ENCODE peak calls at places on chromosomes 11 and 22, in ten cellular contexts. W is fibroblast of lung; Y is nucleus accumbens; V is Right ventricle myocardium superior; X is GDM1; T is BE2C; N is SW480; P is stimulated activated CD4-positive, alpha-beta T cell treated with anti-CD3 and anti-CD28 coated beads, TNF-alpha, amount 100 ng/mL, for 48 hours; S is CD4-positive, CD25-positive, alpha-beta regulatory T cell; D is pulmonary artery endothelial cell. F is an unnamed sample.

GRCh38 chr11:134124660-134125451 is 56.0 kb downstream of the JAM3 start:
- DNase-seq in W (peak), Y (peak), V (peak), X (no peak), T (peak), N (no peak), P (no peak), S (no peak), D (peak), F (no peak)

GRCh38 chr11:106466441-106467190 is 389.2 kb downstream of the AASDHPPT start:
- DNase-seq in W (peak), Y (no peak), V (no peak), X (no peak), T (no peak), N (no peak), P (no peak), S (no peak), D (no peak), F (no peak)

GRCh38 chr22:26068571-26068970 is 100.7 kb upstream of the SEZ6L start:
- DNase-seq in W (no peak), Y (no peak), V (no peak), X (no peak), T (no peak), N (no peak), P (no peak), S (no peak), D (no peak), F (no peak)

GRCh38 chr22:25069758-25070461 is 117.4 kb downstream of the KIAA1671 start:
- DNase-seq in W (no peak), Y (no peak), V (no peak), X (no peak), T (peak), N (no peak), P (no peak), S (no peak), D (no peak), F (no peak)

GRCh38 chr11:94526645-94527438 is 14.6 kb downstream of the C11orf97 start:
- DNase-seq in W (no peak), Y (no peak), V (no peak), X (no peak), T (no peak), N (no peak), P (no peak), S (no peak), D (no peak), F (no peak)

GRCh38 chr11:100730266-100730665 is 43.2 kb downstream of the ARHGAP42 start:
- DNase-seq in W (peak), Y (no peak), V (no peak), X (no peak), T (no peak), N (no peak), P (no peak), S (no peak), D (no peak), F (no peak)

GRCh38 chr11:83162377-83162776 is 5.4 kb downstream of the PCF11 start:
- DNase-seq in W (no peak), Y (no peak), V (no peak), X (no peak), T (no peak), N (no peak), P (no peak), S (no peak), D (no peak), F (no peak)

GRCh38 chr22:19055801-19056200 is 66.4 kb downstream of the DGCR2 start:
- DNase-seq in W (no peak), Y (no peak), V (no peak), X (no peak), T (no peak), N (no peak), P (no peak), S (no peak), D (no peak), F (no peak)

GRCh38 chr11:1548221-1549070 is 23.6 kb downstream of the DUSP8 start:
- DNase-seq in W (peak), Y (no peak), V (peak), X (no peak), T (no peak), N (peak), P (no peak), S (no peak), D (no peak), F (peak)

GRCh38 chr11:72589802-72590761 is 84.1 kb downstream of the PDE2A start:
- DNase-seq in W (peak), Y (no peak), V (peak), X (no peak), T (peak), N (no peak), P (peak), S (no peak), D (no peak), F (no peak)

GRCh38 chr11:83572521-83572920 is 286.4 kb upstream of the CCDC90B start:
- DNase-seq in W (no peak), Y (no peak), V (no peak), X (no peak), T (no peak), N (no peak), P (no peak), S (no peak), D (no peak), F (no peak)